ENCODE peak calls at places on chromosomes 1 and 21, in five cellular contexts. L, F, Y, N and E are unnamed samples.
A peak's percentile ranks its signal among the peaks of the same experiment; 100 is the strongest.

GRCh38 chr21:46456750-46457149 is 1.9 kb upstream of the DIP2A start:
- DNase-seq in L (no peak), F (no peak), Y (no peak), N (no peak), E (no peak)

GRCh38 chr1:97603776-97604175 is 317.1 kb downstream of the DPYD start:
- DNase-seq in L (no peak), F (no peak), Y (no peak), N (no peak), E (no peak)

GRCh38 chr1:60280764-60281278 is 207.3 kb upstream of the C1orf87 start:
- DNase-seq in L (no peak), F (no peak), Y (no peak), N (no peak), E (no peak)

GRCh38 chr1:23905461-23906025 is 7.6 kb downstream of the CNR2 start:
- DNase-seq in L (no peak), F (no peak), Y (no peak), N (no peak), E (no peak)

GRCh38 chr1:97467445-97467844 is 453.4 kb downstream of the DPYD start:
- DNase-seq in L (no peak), F (no peak), Y (no peak), N (no peak), E (no peak)

GRCh38 chr1:159889821-159890252 is 10.1 kb downstream of the CFAP45 start:
- DNase-seq in L (no peak), F (no peak), Y (peak; percentile 61), N (peak; percentile 59), E (peak; percentile 91)

GRCh38 chr1:221910222-221910621 is 168.3 kb upstream of the DUSP10 start:
- DNase-seq in L (no peak), F (no peak), Y (no peak), N (no peak), E (no peak)

GRCh38 chr1:117535776-117536175 is 70.1 kb upstream of the TENT5C start:
- DNase-seq in L (no peak), F (no peak), Y (no peak), N (no peak), E (no peak)

GRCh38 chr1:244599937-244600350 is 53.0 kb upstream of the DESI2 start:
- DNase-seq in L (no peak), F (no peak), Y (no peak), N (peak; percentile 34), E (peak; percentile 68)

GRCh38 chr1:30719406-30720270 is 3.7 kb downstream of the MATN1 start:
- DNase-seq in L (no peak), F (no peak), Y (peak; percentile 81), N (no peak), E (peak; percentile 80)

GRCh38 chr1:29687601-29688244 is 451.4 kb downstream of the PTPRU start:
- DNase-seq in L (no peak), F (no peak), Y (no peak), N (no peak), E (no peak)

GRCh38 chr1:1967879-1968278 is 35.7 kb downstream of the CFAP74 start:
- DNase-seq in L (no peak), F (no peak), Y (no peak), N (no peak), E (no peak)

GRCh38 chr1:118982816-118983557 is 5.2 kb downstream of the TBX15 start:
- DNase-seq in L (no peak), F (no peak), Y (no peak), N (no peak), E (no peak)

GRCh38 chr1:14794136-14794768 is 195.8 kb downstream of the KAZN start:
- DNase-seq in L (no peak), F (no peak), Y (no peak), N (no peak), E (no peak)

GRCh38 chr1:232017057-232017456 is 390.5 kb downstream of the DISC1 start:
- DNase-seq in L (no peak), F (no peak), Y (no peak), N (no peak), E (no peak)

GRCh38 chr1:33624991-33625870 is 152.8 kb downstream of the ZSCAN20 start:
- DNase-seq in L (no peak), F (no peak), Y (no peak), N (peak; percentile 43), E (peak; percentile 40)

GRCh38 chr1:33623811-33624210 is 151.4 kb downstream of the ZSCAN20 start:
- DNase-seq in L (no peak), F (no peak), Y (no peak), N (no peak), E (no peak)

GRCh38 chr1:33624261-33624990 is 152.0 kb downstream of the ZSCAN20 start:
- DNase-seq in L (no peak), F (no peak), Y (no peak), N (no peak), E (no peak)

GRCh38 chr1:33626801-33627200 is 154.4 kb downstream of the ZSCAN20 start:
- DNase-seq in L (no peak), F (no peak), Y (no peak), N (no peak), E (no peak)
- TF ChIP-seq POLR2A in L (no peak), F (no peak), Y (no peak), N (no peak), E (no peak)

GRCh38 chr1:116415200-116415698 is 42.2 kb downstream of the ATP1A1 start:
- DNase-seq in L (no peak), F (no peak), Y (no peak), N (no peak), E (no peak)

GRCh38 chr1:116417678-116418077 is 44.6 kb downstream of the ATP1A1 start:
- DNase-seq in L (no peak), F (no peak), Y (no peak), N (no peak), E (no peak)

GRCh38 chr1:116414364-116414763 is 41.3 kb downstream of the ATP1A1 start:
- DNase-seq in L (no peak), F (no peak), Y (no peak), N (no peak), E (no peak)

GRCh38 chr1:116416854-116417513 is 43.9 kb downstream of the ATP1A1 start:
- DNase-seq in L (no peak), F (no peak), Y (no peak), N (no peak), E (no peak)

GRCh38 chr1:116415699-116416533 is 42.9 kb downstream of the ATP1A1 start:
- DNase-seq in L (peak; percentile 60), F (peak; percentile 48), Y (peak; percentile 73), N (no peak), E (no peak)
- TF ChIP-seq POLR2A in L (no peak), F (no peak), Y (no peak), N (no peak), E (no peak)

DNA sequence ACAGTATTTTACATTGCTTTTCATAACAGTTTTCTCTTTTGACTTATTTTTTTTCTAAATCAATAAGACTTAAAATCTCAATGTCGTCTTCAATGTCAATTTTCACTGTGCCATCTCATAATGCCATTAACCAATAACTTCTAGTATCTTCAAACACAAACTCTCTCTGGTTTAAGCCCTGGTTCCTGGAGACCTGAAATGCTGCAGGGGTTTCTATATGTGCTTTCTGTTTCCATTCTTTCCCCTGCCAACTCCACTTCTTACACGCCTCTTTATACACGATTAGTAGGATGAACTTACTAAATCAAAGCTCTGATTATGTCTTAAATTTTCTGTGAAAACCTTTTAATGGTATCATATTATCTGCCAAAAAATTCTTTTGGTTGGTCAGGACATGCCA is 191.4 kb downstream of the AMY1C start:
- DNase-seq in L (no peak), F (no peak), Y (no peak), N (no peak), E (no peak)
- TF ChIP-seq POLR2A in L (no peak), F (no peak), Y (no peak), N (no peak), E (no peak)

GRCh38 chr1:21631944-21632887 is 36.9 kb downstream of the RAP1GAP start:
- DNase-seq in L (peak; percentile 65), F (no peak), Y (no peak), N (no peak), E (peak; percentile 55)
- TF ChIP-seq POLR2A in L (no peak), F (no peak), Y (no peak), N (no peak), E (no peak)

GRCh38 chr1:145977486-145978476 is 13.3 kb downstream of the POLR3GL start:
- DNase-seq in L (peak; percentile 89), F (peak; percentile 85), Y (peak; percentile 80), N (peak; percentile 66), E (peak; percentile 89)

GRCh38 chr1:145978477-145978859 is 14.0 kb downstream of the POLR3GL start:
- DNase-seq in L (no peak), F (no peak), Y (no peak), N (no peak), E (no peak)

GRCh38 chr1:145979746-145980435 is 15.4 kb downstream of the POLR3GL start:
- DNase-seq in L (no peak), F (no peak), Y (peak; percentile 49), N (no peak), E (peak; percentile 83)

GRCh38 chr1:145977016-145977415 is 12.5 kb downstream of the POLR3GL start:
- DNase-seq in L (no peak), F (peak; percentile 19), Y (no peak), N (no peak), E (no peak)

DNA sequence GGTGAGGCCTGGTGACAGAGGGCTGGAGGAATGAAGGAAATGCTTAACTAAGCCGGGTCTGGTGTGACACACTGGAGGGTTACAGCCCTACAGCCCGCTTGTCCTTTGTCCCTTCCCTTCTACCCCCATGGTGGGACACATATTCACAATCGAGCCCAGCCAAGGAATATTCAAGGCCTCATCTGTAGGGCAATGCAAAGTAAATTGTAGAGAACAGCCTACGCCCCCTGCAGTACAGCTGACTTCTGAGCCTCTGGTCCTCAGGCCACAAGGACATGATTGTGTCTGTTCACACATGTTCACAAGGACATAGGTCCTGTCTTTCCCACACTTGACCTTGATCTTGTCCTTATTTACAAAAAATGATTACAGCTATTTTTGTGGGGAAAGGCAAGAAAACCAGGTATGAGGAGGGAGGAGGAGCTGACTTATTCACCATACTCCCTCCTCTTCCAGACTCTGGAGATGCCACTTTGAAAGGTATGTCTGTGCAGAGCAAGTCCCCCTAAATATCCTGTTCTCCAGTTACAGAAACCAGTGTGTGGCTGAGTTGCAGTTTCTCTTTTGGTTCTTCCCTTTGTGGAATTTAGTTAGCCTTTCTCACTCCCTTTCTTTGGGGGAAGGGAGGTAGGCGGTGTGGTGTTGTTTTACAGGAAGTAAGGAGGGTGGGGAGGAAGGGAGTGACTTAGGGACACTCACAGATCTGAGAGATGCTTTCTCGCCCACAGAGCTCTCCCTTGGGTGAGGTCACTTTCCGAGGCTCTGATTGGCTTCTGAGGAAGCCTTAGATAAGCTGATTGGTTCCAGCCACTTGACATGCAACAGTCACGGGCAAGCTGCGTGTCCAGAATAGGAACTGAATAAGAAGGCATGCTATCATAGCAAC is 14.6 kb downstream of the POLR3GL start:
- DNase-seq in L (peak; percentile 82), F (peak; percentile 98), Y (peak; percentile 97), N (no peak), E (peak; percentile 99)
- TF ChIP-seq POLR2A in L (peak; percentile 44), F (peak; percentile 35), Y (peak; percentile 79), N (no peak), E (no peak)